ENCODE peak calls at places on chromosome 13, in ten cellular contexts. B is NCI-H1092; A is stimulated activated CD4-positive, alpha-beta T cell treated with anti-CD3 and anti-CD28 coated beads, TNF-alpha, amount 100 ng/mL, for 48 hours; S is activated CD8-positive, alpha-beta T cell treated with anti-CD3 and anti-CD28 coated beads, Interleukin-2, amount 10 ng/mL, durations not matched to agents 7 days and 5 days; P is Daoy; O is AML-193; M is left ventricle myocardium inferior; F is NCI-H748 treated with DMSO at 0.1 percent for 48 hours; H is activated CD8-positive, alpha-beta memory T cell treated with anti-CD3 and anti-CD28 coated beads for 1 hour; G is tibial nerve. D is an unnamed sample.

GRCh38 chr13:27792393-27793218 is at the start of gene GSX1:
- DNase-seq in B (no peak), A (peak), S (peak), P (peak), O (no peak), M (peak), F (peak), H (peak), G (no peak), D (no peak)

GRCh38 chr13:98452851-98453250 is 124.1 kb downstream of the STK24 start:
- DNase-seq in B (no peak), A (no peak), S (no peak), P (no peak), O (no peak), M (no peak), F (no peak), H (no peak), G (no peak), D (no peak)

GRCh38 chr13:61670384-61671161 is 254.9 kb upstream of the PCDH20 start:
- DNase-seq in B (no peak), A (no peak), S (no peak), P (peak), O (no peak), M (no peak), F (no peak), H (no peak), G (no peak), D (no peak)

GRCh38 chr13:39038569-39038898 is 278 bp downstream of the NHLRC3 start:
- DNase-seq in B (no peak), A (peak), S (peak), P (no peak), O (no peak), M (no peak), F (no peak), H (no peak), G (no peak), D (no peak)

GRCh38 chr13:44300895-44301638 is 72.6 kb upstream of the SERP2 start:
- DNase-seq in B (peak), A (no peak), S (no peak), P (peak), O (no peak), M (peak), F (no peak), H (no peak), G (no peak), D (peak)

GRCh38 chr13:72246396-72246795 is 379.4 kb upstream of the DACH1 start:
- DNase-seq in B (no peak), A (no peak), S (no peak), P (no peak), O (no peak), M (no peak), F (no peak), H (no peak), G (no peak), D (no peak)

GRCh38 chr13:25908390-25908789 is 143.4 kb downstream of the SHISA2 start:
- DNase-seq in B (no peak), A (no peak), S (no peak), P (no peak), O (no peak), M (no peak), F (no peak), H (no peak), G (no peak), D (no peak)

GRCh38 chr13:30466358-30466714 is 600 bp upstream of the HMGB1 start:
- DNase-seq in B (no peak), A (peak), S (peak), P (peak), O (peak), M (no peak), F (no peak), H (no peak), G (no peak), D (no peak)

GRCh38 chr13:57601536-57601935 is 30.0 kb upstream of the PCDH17 start:
- DNase-seq in B (no peak), A (no peak), S (no peak), P (no peak), O (no peak), M (no peak), F (no peak), H (no peak), G (no peak), D (no peak)

GRCh38 chr13:61685683-61686013 is 270.0 kb upstream of the PCDH20 start:
- DNase-seq in B (peak), A (no peak), S (no peak), P (no peak), O (no peak), M (no peak), F (peak), H (no peak), G (no peak), D (no peak)

GRCh38 chr13:94444826-94445225 is 34.7 kb downstream of the DCT start:
- DNase-seq in B (no peak), A (no peak), S (no peak), P (no peak), O (no peak), M (no peak), F (no peak), H (no peak), G (no peak), D (no peak)

GRCh38 chr13:84025828-84026227 is 143.6 kb upstream of the SLITRK1 start:
- DNase-seq in B (no peak), A (no peak), S (no peak), P (no peak), O (no peak), M (no peak), F (no peak), H (no peak), G (no peak), D (no peak)

GRCh38 chr13:46995874-46996273 is 99.0 kb upstream of the HTR2A start:
- DNase-seq in B (no peak), A (no peak), S (no peak), P (no peak), O (peak), M (no peak), F (no peak), H (no peak), G (no peak), D (no peak)

GRCh38 chr13:70391678-70392077 is 283.4 kb upstream of the KLHL1 start:
- DNase-seq in B (peak), A (no peak), S (no peak), P (no peak), O (no peak), M (no peak), F (peak), H (no peak), G (no peak), D (no peak)

GRCh38 chr13:95924389-95924994 is 128.7 kb downstream of the UGGT2 start:
- DNase-seq in B (no peak), A (no peak), S (no peak), P (peak), O (no peak), M (no peak), F (no peak), H (no peak), G (no peak), D (no peak)

GRCh38 chr13:47632311-47632710 is 368.8 kb downstream of the SUCLA2 start:
- DNase-seq in B (no peak), A (no peak), S (no peak), P (no peak), O (no peak), M (no peak), F (no peak), H (no peak), G (no peak), D (no peak)

GRCh38 chr13:31096624-31097302 is 64.9 kb downstream of the HSPH1 start:
- DNase-seq in B (no peak), A (no peak), S (no peak), P (no peak), O (no peak), M (no peak), F (peak), H (no peak), G (no peak), D (no peak)

GRCh38 chr13:54775501-54776191 is 1747.0 kb downstream of the OLFM4 start:
- DNase-seq in B (no peak), A (no peak), S (no peak), P (no peak), O (no peak), M (no peak), F (no peak), H (no peak), G (no peak), D (no peak)